ENCODE peak calls at places on chromosomes 2 and 18, in nine cellular contexts. R is activated naive CD4-positive, alpha-beta T cell; E is fibroblast of the aortic adventitia; N is nephron progenitor cell; K is bronchial epithelial cell; O is GM10248; L is GM13977; P is GOT3; B is choroid plexus epithelial cell. T is an unnamed sample.

GRCh38 chr2:163884416-163884815 is 148.6 kb upstream of the FIGN start:
- DNase-seq in P (no peak), L (no peak), E (no peak), O (no peak), B (peak; percentile 3), N (no peak), K (no peak), R (no peak), T (no peak)

GRCh38 chr2:27379840-27380625 is 501 bp downstream of the ZNF513 start:
- DNase-seq in P (no peak), O (no peak), L (peak; percentile 45), N (peak; percentile 79), K (peak; percentile 57), R (no peak), B (peak; percentile 57), E (peak; percentile 35), T (no peak)

GRCh38 chr2:73078457-73079411 is 7.2 kb upstream of the SFXN5 start:
- DNase-seq in E (no peak), P (no peak), K (no peak), B (no peak), R (no peak), O (no peak), N (no peak), L (peak; percentile 20), T (no peak)

GRCh38 chr2:113237604-113238003 is 41.1 kb downstream of the PAX8 start:
- DNase-seq in K (no peak), R (no peak), P (no peak), B (no peak), L (no peak), N (no peak), E (no peak), O (no peak), T (no peak)

GRCh38 chr18:70293166-70293565 is 4.3 kb downstream of the SOCS6 start:
- DNase-seq in B (no peak), K (no peak), R (no peak), N (no peak), O (no peak), P (no peak), L (no peak), E (no peak), T (peak; percentile 34)

GRCh38 chr2:3641181-3641580 is 16.8 kb upstream of the ALLC start:
- DNase-seq in B (no peak), P (no peak), L (no peak), N (no peak), O (no peak), R (no peak), E (no peak), K (no peak), T (no peak)

GRCh38 chr2:80002761-80003160 is 301.8 kb downstream of the LRRTM1 start:
- DNase-seq in K (no peak), O (no peak), L (no peak), R (no peak), B (no peak), E (no peak), N (no peak), P (no peak), T (no peak)

GRCh38 chr2:62774555-62775366 is 69.2 kb downstream of the EHBP1 start:
- DNase-seq in O (peak; percentile 28), B (peak; percentile 70), R (no peak), L (peak; percentile 17), E (peak; percentile 76), P (no peak), N (no peak), K (peak; percentile 63), T (peak; percentile 22)

GRCh38 chr2:237165405-237166276 is 80.0 kb downstream of the COPS8 start:
- DNase-seq in B (peak; percentile 72), N (no peak), R (no peak), E (peak; percentile 73), L (no peak), O (no peak), K (peak; percentile 45), P (no peak), T (no peak)

GRCh38 chr2:169073211-169073971 is 4.0 kb downstream of the DHRS9 start:
- DNase-seq in L (no peak), R (no peak), N (no peak), O (no peak), P (no peak), K (no peak), E (no peak), B (no peak), T (no peak)

GRCh38 chr18:46281185-46282176 is 177.3 kb downstream of the HAUS1 start:
- DNase-seq in B (peak; percentile 90), R (no peak), L (peak; percentile 53), K (peak; percentile 70), O (peak; percentile 71), P (peak; percentile 6), E (peak; percentile 78), N (peak; percentile 81), T (peak; percentile 62)

GRCh38 chr18:22493940-22494339 is 76.2 kb upstream of the CTAGE1 start:
- DNase-seq in B (peak; percentile 50), L (no peak), E (peak; percentile 52), N (no peak), P (no peak), R (no peak), K (no peak), O (no peak), T (no peak)

GRCh38 chr18:77376043-77376732 is 126.5 kb downstream of the GALR1 start:
- DNase-seq in N (no peak), O (no peak), E (no peak), R (no peak), B (no peak), P (no peak), L (no peak), K (no peak), T (no peak)

GRCh38 chr2:8036366-8036765 is 645.5 kb upstream of the ID2 start:
- DNase-seq in K (no peak), N (no peak), B (no peak), O (no peak), P (no peak), R (no peak), L (no peak), E (no peak), T (no peak)

GRCh38 chr2:109238580-109238979 is 109.6 kb downstream of the SH3RF3 start:
- DNase-seq in L (peak; percentile 49), R (no peak), P (no peak), O (peak; percentile 31), E (peak; percentile 92), K (peak; percentile 68), N (no peak), B (peak; percentile 96), T (peak; percentile 41)

GRCh38 chr18:50559750-50560680 is at the start of gene MAPK4:
- DNase-seq in R (no peak), K (peak; percentile 7), L (peak; percentile 76), P (no peak), B (peak; percentile 33), O (peak; percentile 54), N (peak; percentile 77), E (peak; percentile 4), T (peak; percentile 73)

GRCh38 chr2:9655441-9656269 is 24.9 kb upstream of the YWHAQ start:
- DNase-seq in P (no peak), L (peak; percentile 56), N (no peak), B (peak; percentile 70), K (no peak), R (no peak), E (peak; percentile 82), O (peak; percentile 57), T (peak; percentile 55)

GRCh38 chr2:36322108-36322507 is 33.5 kb upstream of the CRIM1 start:
- DNase-seq in P (no peak), E (peak; percentile 73), L (no peak), K (peak; percentile 57), R (no peak), O (no peak), B (peak; percentile 79), N (no peak), T (no peak)

GRCh38 chr18:48696218-48696617 is 157.4 kb downstream of the CTIF start:
- DNase-seq in O (no peak), L (no peak), P (no peak), B (no peak), R (no peak), K (no peak), E (no peak), N (no peak), T (no peak)

GRCh38 chr2:121608967-121609366 is 40.3 kb downstream of the CLASP1 start:
- DNase-seq in L (no peak), E (no peak), O (no peak), K (peak; percentile 57), N (no peak), P (no peak), R (no peak), B (peak; percentile 35), T (no peak)

GRCh38 chr2:74261204-74261864 is 62.9 kb downstream of the MTHFD2 start:
- DNase-seq in K (peak; percentile 32), N (peak; percentile 35), L (no peak), B (peak; percentile 27), E (peak; percentile 28), O (no peak), R (no peak), P (no peak), T (no peak)

GRCh38 chr2:120737802-120738516 is 2.3 kb downstream of the GLI2 start:
- DNase-seq in L (no peak), E (no peak), N (no peak), B (no peak), O (no peak), R (no peak), K (peak; percentile 39), P (no peak), T (no peak)

GRCh38 chr2:20565101-20565622 is 85.7 kb downstream of the HS1BP3 start:
- DNase-seq in P (no peak), N (no peak), O (no peak), E (no peak), K (no peak), R (no peak), B (no peak), L (no peak), T (no peak)

GRCh38 chr2:125656190-125656589 is 999.8 kb upstream of the GYPC start:
- DNase-seq in K (no peak), N (no peak), O (no peak), E (no peak), L (no peak), B (no peak), P (no peak), R (no peak), T (no peak)

GRCh38 chr2:126704434-126705165 is 48.6 kb downstream of the GYPC start:
- DNase-seq in N (no peak), E (peak; percentile 59), R (no peak), L (no peak), O (no peak), K (no peak), B (peak; percentile 80), P (no peak), T (no peak)

GRCh38 chr2:16105664-16106281 is 165.4 kb downstream of the MYCN start:
- DNase-seq in R (no peak), B (no peak), L (no peak), K (no peak), O (no peak), E (no peak), N (peak; percentile 31), P (no peak), T (no peak)

GRCh38 chr18:58863539-58864145 is 1.0 kb upstream of the ZNF532 start:
- DNase-seq in L (peak; percentile 68), K (no peak), B (peak; percentile 55), N (peak; percentile 74), O (peak; percentile 52), P (no peak), R (no peak), E (no peak), T (peak; percentile 68)

GRCh38 chr2:169694894-169695260 is 608 bp downstream of the PHOSPHO2 start:
- DNase-seq in E (no peak), R (no peak), P (no peak), B (no peak), L (no peak), N (no peak), K (no peak), O (no peak), T (no peak)

GRCh38 chr2:84832772-84833461 is 48.0 kb downstream of the TRABD2A start:
- DNase-seq in L (peak; percentile 36), O (peak; percentile 51), K (no peak), R (no peak), P (no peak), B (no peak), N (no peak), E (no peak), T (peak; percentile 47)

GRCh38 chr2:242098445-242099128 is 229.1 kb downstream of the RTP5 start:
- DNase-seq in N (no peak), K (no peak), O (peak; percentile 39), L (peak; percentile 27), E (peak; percentile 22), P (no peak), R (no peak), B (peak; percentile 7), T (peak; percentile 29)

GRCh38 chr2:240520974-240521350 is 36.8 kb downstream of the ANKMY1 start:
- DNase-seq in R (no peak), P (no peak), K (no peak), L (no peak), E (no peak), N (no peak), B (no peak), O (no peak), T (no peak)

T was measured in GM13976.